ENCODE peak calls at places on chromosomes 6 and 20, in nine cellular contexts. X, J, M, B, S, D, R, Y and T are unnamed samples.

GRCh38 chr6:31042801-31043200 is 32.5 kb downstream of the MUC22 start:
- DNase-seq in D (peak; percentile 26), X (no peak), Y (no peak), R (peak; percentile 50), S (peak; percentile 49), M (peak; percentile 49), B (peak; percentile 50), J (peak; percentile 67), T (no peak)

GRCh38 chr20:50194831-50195523 is 4.3 kb downstream of the CEBPB start:
- DNase-seq in X (no peak), D (no peak), M (no peak), Y (no peak), R (no peak), B (no peak), J (no peak), S (no peak), T (no peak)

GRCh38 chr6:37868447-37868825 is 48.9 kb downstream of the ZFAND3 start:
- DNase-seq in D (no peak), B (no peak), R (peak; percentile 59), M (no peak), J (no peak), X (no peak), Y (no peak), S (no peak), T (no peak)

GRCh38 chr20:62855120-62855519 is 6.5 kb downstream of the TCFL5 start:
- DNase-seq in B (no peak), X (no peak), D (no peak), R (no peak), J (no peak), M (no peak), S (no peak), Y (no peak), T (no peak)

GRCh38 chr6:42017021-42017643 is 33.2 kb upstream of the TAF8 start:
- DNase-seq in J (no peak), B (no peak), R (peak; percentile 90), Y (no peak), X (peak; percentile 67), S (no peak), M (peak; percentile 27), D (no peak), T (no peak)

GRCh38 chr6:3913077-3913957 is 64.1 kb downstream of the FAM50B start:
- DNase-seq in M (peak; percentile 79), S (peak; percentile 88), R (peak; percentile 99), Y (peak; percentile 77), J (peak; percentile 91), D (peak; percentile 40), B (no peak), X (no peak), T (peak; percentile 86)

GRCh38 chr20:5216663-5217062 is 89.9 kb downstream of the CDS2 start:
- DNase-seq in X (no peak), S (no peak), D (no peak), J (no peak), R (no peak), Y (no peak), M (no peak), B (no peak), T (no peak)

GRCh38 chr6:56689114-56689513 is 46.4 kb upstream of the DST start:
- DNase-seq in Y (no peak), R (no peak), S (no peak), M (no peak), X (no peak), D (no peak), J (no peak), B (no peak), T (no peak)

GRCh38 chr6:119350202-119351004 is 842 bp upstream of the MAN1A1 start:
- DNase-seq in D (no peak), Y (no peak), X (no peak), J (peak; percentile 41), S (no peak), B (no peak), M (no peak), R (peak; percentile 67), T (no peak)

GRCh38 chr6:137705166-137706064 is 161.6 kb upstream of the TNFAIP3 start:
- DNase-seq in X (peak; percentile 90), Y (no peak), S (peak; percentile 56), M (no peak), D (peak; percentile 62), R (peak; percentile 63), J (peak; percentile 70), B (peak; percentile 90), T (peak; percentile 93)

GRCh38 chr20:48295966-48296421 is 510.7 kb upstream of the SULF2 start:
- DNase-seq in D (no peak), S (no peak), Y (no peak), R (peak; percentile 76), J (no peak), X (no peak), B (no peak), M (no peak), T (no peak)

GRCh38 chr6:63783096-63783495 is 147.5 kb downstream of the PHF3 start:
- DNase-seq in X (no peak), J (peak; percentile 52), M (no peak), Y (no peak), D (no peak), B (no peak), R (no peak), S (no peak), T (no peak)

GRCh38 chr6:37482356-37483292 is 17.1 kb downstream of the CCDC167 start:
- DNase-seq in M (no peak), X (no peak), R (no peak), Y (no peak), S (no peak), B (no peak), J (no peak), D (no peak), T (no peak)

GRCh38 chr6:154403803-154404202 is 47.2 kb upstream of the IPCEF1 start:
- DNase-seq in X (no peak), S (peak; percentile 32), M (no peak), B (peak; percentile 41), D (no peak), J (peak; percentile 25), Y (no peak), R (peak; percentile 82), T (no peak)

GRCh38 chr20:25511183-25511582 is 74.1 kb downstream of the NINL start:
- DNase-seq in B (no peak), R (no peak), S (no peak), M (no peak), D (no peak), X (no peak), Y (no peak), J (no peak), T (peak; percentile 64)

GRCh38 chr6:110255356-110255755 is 75.1 kb downstream of the CDC40 start:
- DNase-seq in B (peak; percentile 34), X (no peak), D (no peak), J (no peak), Y (no peak), R (peak; percentile 37), S (no peak), M (peak; percentile 1), T (no peak)

GRCh38 chr6:22078288-22078687 is 218.5 kb downstream of the PRL start:
- DNase-seq in X (no peak), S (no peak), D (no peak), J (no peak), M (no peak), Y (no peak), B (no peak), R (no peak), T (no peak)

GRCh38 chr6:156280131-156280530 is 497.0 kb upstream of the ARID1B start:
- DNase-seq in S (no peak), B (no peak), M (no peak), R (no peak), Y (no peak), J (no peak), X (no peak), D (no peak), T (no peak)

GRCh38 chr20:31587545-31588389 is 17.3 kb upstream of the ID1 start:
- DNase-seq in R (no peak), D (no peak), S (peak; percentile 87), X (peak; percentile 85), J (peak; percentile 49), M (no peak), B (peak; percentile 66), Y (no peak), T (no peak)

GRCh38 chr6:92541457-92542060 is 877.8 kb downstream of the EPHA7 start:
- DNase-seq in B (no peak), S (no peak), D (no peak), M (no peak), Y (no peak), J (no peak), X (no peak), R (no peak), T (no peak)

GRCh38 chr6:92550501-92550900 is 868.9 kb downstream of the EPHA7 start:
- DNase-seq in R (no peak), Y (no peak), M (no peak), B (no peak), X (no peak), S (no peak), J (no peak), D (no peak), T (no peak)

DNA sequence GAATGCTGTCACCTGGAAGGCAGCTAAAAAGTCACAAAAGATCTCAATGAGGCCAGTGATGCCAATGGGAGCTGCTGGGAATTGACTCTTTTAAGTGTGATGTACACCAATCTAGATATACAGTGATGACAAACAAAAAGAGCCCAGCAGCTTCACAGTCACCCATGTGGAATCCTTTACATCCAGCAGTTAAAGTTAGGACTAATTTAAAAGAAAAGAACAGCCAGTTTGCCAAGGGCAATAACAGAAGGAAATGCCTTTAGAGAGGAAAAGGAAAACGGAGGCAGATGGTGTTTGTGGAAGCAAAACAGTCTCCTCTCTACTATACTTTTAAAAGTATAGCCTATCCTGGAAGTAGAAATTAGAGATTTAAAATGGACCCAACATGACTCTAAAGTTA is 873.5 kb downstream of the EPHA7 start:
- DNase-seq in R (no peak), S (no peak), Y (no peak), D (no peak), B (no peak), X (no peak), J (no peak), M (no peak), T (no peak)
- TF ChIP-seq POLR2A in R (no peak), S (no peak), Y (no peak), D (no peak), B (no peak), X (no peak), J (no peak), M (no peak), T (no peak)

DNA sequence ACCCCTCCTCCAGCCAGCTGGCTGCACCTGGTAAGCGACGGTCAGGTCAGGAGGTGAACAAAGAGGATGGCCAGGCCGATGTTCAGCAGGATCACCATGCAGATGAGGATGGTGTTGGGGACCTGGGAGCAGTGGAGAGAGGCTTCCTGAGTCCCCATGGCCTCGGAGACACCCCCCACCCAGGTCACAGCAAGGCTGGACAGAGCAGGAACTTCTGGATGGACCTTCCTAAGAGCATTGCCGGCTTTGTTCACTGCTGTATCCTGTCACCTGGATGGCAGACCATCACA is 72.3 kb downstream of the JPH2 start:
- DNase-seq in J (no peak), S (no peak), D (no peak), R (no peak), Y (no peak), B (no peak), M (no peak), X (no peak), T (peak; percentile 48)
- TF ChIP-seq CTCF in J (no peak), S (no peak), D (no peak), R (no peak), Y (no peak), B (no peak), M (no peak), X (no peak), T (no peak)

GRCh38 chr6:167093922-167094432 is 28.9 kb upstream of the CCR6 start:
- DNase-seq in S (peak; percentile 24), B (no peak), R (no peak), J (no peak), D (no peak), M (no peak), Y (no peak), X (peak; percentile 94), T (no peak)
- TF ChIP-seq POLR2A in S (no peak), B (no peak), R (no peak), J (no peak), D (no peak), M (no peak), Y (no peak), X (peak; percentile 51), T (no peak)

GRCh38 chr6:170375661-170376060 is 69.1 kb downstream of the FAM120B start:
- DNase-seq in J (no peak), B (no peak), D (no peak), M (no peak), R (no peak), Y (no peak), X (no peak), S (no peak), T (no peak)
- TF ChIP-seq CTCF in J (no peak), B (no peak), D (no peak), M (no peak), R (no peak), Y (no peak), X (no peak), S (no peak), T (no peak)